ENCODE peak calls at places on chromosomes 6 and 20, in seven cellular contexts. V is IMR-90, C is testis, R is Peyer's patch, W is A549, K is transverse colon, H is uterus. M is an unnamed sample.

GRCh38 chr6:157563611-157564284 is 182.8 kb downstream of the ZDHHC14 start:
- DNase-seq in V (no peak), C (no peak), R (no peak), W (no peak), K (no peak), H (no peak), M (no peak)

GRCh38 chr6:21869085-21869771 is 275.7 kb downstream of the SOX4 start:
- DNase-seq in V (no peak), C (no peak), R (no peak), W (no peak), K (no peak), H (no peak), M (no peak)

GRCh38 chr6:165647041-165647440 is 16.0 kb downstream of the PDE10A start:
- DNase-seq in V (no peak), C (no peak), R (no peak), W (no peak), K (no peak), H (no peak), M (no peak)

GRCh38 chr20:39109933-39110818 is 148.0 kb downstream of the DHX35 start:
- DNase-seq in V (no peak), C (no peak), R (no peak), W (no peak), K (no peak), H (no peak), M (no peak)

GRCh38 chr6:142458857-142459256 is 157.1 kb downstream of the ADGRG6 start:
- DNase-seq in V (no peak), C (no peak), R (no peak), W (no peak), K (no peak), H (no peak), M (no peak)

GRCh38 chr6:81561731-81562130 is 190.8 kb downstream of the TENT5A start:
- DNase-seq in V (peak), C (no peak), R (no peak), W (no peak), K (no peak), H (no peak), M (no peak)

GRCh38 chr6:169269180-169270076 is 15.8 kb upstream of the THBS2 start:
- DNase-seq in V (peak), C (no peak), R (no peak), W (no peak), K (peak), H (peak), M (no peak)

GRCh38 chr6:84769247-84769646 is 4.8 kb upstream of the TBX18 start:
- DNase-seq in V (no peak), C (no peak), R (no peak), W (peak), K (no peak), H (no peak), M (no peak)

GRCh38 chr20:44324343-44324742 is 12.5 kb upstream of the R3HDML start:
- DNase-seq in V (no peak), C (no peak), R (no peak), W (peak), K (peak), H (no peak), M (peak)

GRCh38 chr6:17354700-17355403 is 38.5 kb upstream of the CAP2 start:
- DNase-seq in V (peak), C (no peak), R (no peak), W (peak), K (no peak), H (no peak), M (peak)

GRCh38 chr20:35653430-35653734 is 11.3 kb downstream of the CPNE1 start:
- DNase-seq in V (no peak), C (no peak), R (no peak), W (no peak), K (no peak), H (no peak), M (no peak)

GRCh38 chr6:128131036-128131435 is 230.2 kb upstream of the THEMIS start:
- DNase-seq in V (no peak), C (no peak), R (no peak), W (no peak), K (no peak), H (no peak), M (no peak)

GRCh38 chr6:50819527-50819905 is 845 bp downstream of the TFAP2B start:
- DNase-seq in V (no peak), C (no peak), R (no peak), W (no peak), K (no peak), H (no peak), M (no peak)

GRCh38 chr6:1608222-1608975 is 1.3 kb upstream of the FOXC1 start:
- DNase-seq in V (no peak), C (no peak), R (no peak), W (no peak), K (no peak), H (no peak), M (no peak)

GRCh38 chr6:117552618-117553017 is 49.7 kb downstream of the GOPC start:
- DNase-seq in V (peak), C (no peak), R (no peak), W (no peak), K (no peak), H (no peak), M (no peak)

GRCh38 chr6:148842631-148843030 is 95.8 kb downstream of the UST start:
- DNase-seq in V (no peak), C (no peak), R (no peak), W (no peak), K (no peak), H (no peak), M (no peak)

GRCh38 chr6:33983109-33983475 is 162.8 kb downstream of the GRM4 start:
- DNase-seq in V (peak), C (peak), R (no peak), W (peak), K (peak), H (no peak), M (peak)

GRCh38 chr6:63571883-63572732 is at the start of the genes LOC128125822 and PTP4A1:
- DNase-seq in V (peak), C (peak), R (peak), W (peak), K (peak), H (peak), M (peak)
- TF ChIP-seq POLR2A in V (peak), C (peak), R (peak), W (peak), K (peak), H (peak), M (peak)

GRCh38 chr6:29752451-29753308 is 29.4 kb downstream of the HLA-F start:
- DNase-seq in V (peak), C (peak), R (peak), W (peak), K (peak), H (peak), M (peak)
- TF ChIP-seq POLR2A in V (peak), C (no peak), R (peak), W (peak), K (peak), H (peak), M (peak)

GRCh38 chr6:43059168-43060033 is at the start of the genes KLC4 and MRPL2:
- DNase-seq in V (peak), C (peak), R (peak), W (peak), K (peak), H (peak), M (peak)
- TF ChIP-seq POLR2A in V (peak), C (peak), R (peak), W (peak), K (peak), H (peak), M (peak)

GRCh38 chr6:3270258-3270657 is 11.5 kb downstream of the PSMG4 start:
- DNase-seq in V (no peak), C (no peak), R (no peak), W (no peak), K (peak), H (no peak), M (no peak)
- TF ChIP-seq POLR2A in V (no peak), C (no peak), R (no peak), W (no peak), K (no peak), H (no peak), M (no peak)

DNA sequence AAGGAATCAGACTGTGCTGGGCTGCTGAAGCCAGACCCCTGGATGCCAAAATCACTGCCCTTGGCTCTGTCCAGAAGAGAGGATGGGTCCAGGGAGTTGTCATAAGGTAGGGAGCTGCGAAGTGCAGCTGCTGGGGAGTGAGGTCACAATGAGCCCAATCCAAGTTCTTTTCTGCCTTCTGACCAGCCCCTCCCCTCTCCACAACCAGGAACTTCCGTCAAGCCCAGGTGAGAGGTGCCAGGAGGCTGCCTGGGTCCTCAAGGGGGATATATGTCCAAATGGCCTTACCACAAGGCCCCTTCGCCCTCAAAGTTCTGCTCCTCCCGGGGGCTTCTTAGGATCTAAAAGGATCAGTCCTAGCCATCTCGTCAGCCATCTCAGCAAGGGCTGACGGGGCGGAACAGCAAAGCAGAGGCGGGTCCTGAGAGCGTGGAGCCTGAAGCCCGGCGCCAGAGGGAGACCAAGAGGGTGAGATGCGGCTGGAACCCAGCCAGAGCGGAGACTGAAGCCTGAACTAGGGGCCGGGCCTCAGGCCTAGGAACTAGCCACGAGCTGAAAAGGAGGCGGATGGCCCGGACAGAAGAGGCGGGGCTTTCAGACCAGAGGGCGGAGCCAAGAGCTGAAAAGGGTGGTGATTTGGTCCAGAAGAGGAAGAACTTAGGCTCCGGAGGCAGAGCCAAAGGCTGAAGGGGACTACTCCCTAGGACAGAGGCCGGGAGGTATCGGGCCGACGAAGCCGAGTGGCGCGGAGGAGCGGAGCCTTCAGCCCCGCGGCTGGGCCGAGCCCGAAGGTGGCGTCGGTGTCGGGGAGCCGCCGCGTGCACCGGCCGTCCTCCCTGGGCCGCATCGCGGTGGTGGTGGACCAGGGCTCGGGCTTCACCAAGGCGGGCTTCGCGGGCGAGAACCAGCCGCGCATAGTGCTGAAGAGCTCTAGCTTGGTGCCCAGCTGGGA is at the start of gene ACTL10:
- DNase-seq in V (peak), C (peak), R (peak), W (no peak), K (peak), H (peak), M (no peak)
- TF ChIP-seq POLR2A in V (no peak), C (peak), R (peak), W (no peak), K (peak), H (peak), M (no peak)

GRCh38 chr20:31572701-31573554 is 32.2 kb upstream of the ID1 start:
- DNase-seq in V (peak), C (peak), R (peak), W (peak), K (peak), H (peak), M (peak)
- TF ChIP-seq POLR2A in V (peak), C (no peak), R (peak), W (peak), K (peak), H (peak), M (peak)

M was measured in H54.